ENCODE peak calls at places on chromosome X, in four cellular contexts. H is sigmoid colon, N is right lobe of liver, P is neuronal stem cell. I is an unnamed sample.

GRCh38 chrX:68723491-68724155 is 76.2 kb downstream of the STARD8 start:
- DNase-seq in H (peak; percentile 60), N (no peak), P (no peak), I (no peak)

GRCh38 chrX:3124041-3124440 is 82.8 kb downstream of the ARSF start:
- DNase-seq in H (no peak), N (no peak), P (no peak), I (no peak)

GRCh38 chrX:115571712-115572111 is 10.7 kb downstream of the PLS3 start:
- DNase-seq in H (no peak), N (no peak), P (no peak), I (no peak)

GRCh38 chrX:119505945-119506344 is 37.7 kb downstream of the SLC25A5 start:
- DNase-seq in H (peak; percentile 5), N (no peak), P (no peak), I (no peak)

GRCh38 chrX:57138674-57139073 is 1.5 kb upstream of the SPIN2A start:
- DNase-seq in H (no peak), N (no peak), P (no peak), I (no peak)

GRCh38 chrX:115344885-115345653 is 55.6 kb downstream of the LUZP4 start:
- DNase-seq in H (peak; percentile 96), N (peak; percentile 89), P (peak; percentile 18), I (peak; percentile 74)

GRCh38 chrX:126489141-126489540 is 63.5 kb downstream of the DCAF12L1 start:
- DNase-seq in H (no peak), N (no peak), P (no peak), I (no peak)

GRCh38 chrX:152632445-152633097 is 5.1 kb upstream of the GABRQ start:
- DNase-seq in H (no peak), N (no peak), P (peak; percentile 31), I (peak; percentile 72)

GRCh38 chrX:149881081-149881711 is at the start of gene MAGEA8:
- DNase-seq in H (no peak), N (no peak), P (no peak), I (peak; percentile 14)

GRCh38 chrX:123834116-123834515 is 25.7 kb upstream of the XIAP start:
- DNase-seq in H (no peak), N (no peak), P (no peak), I (no peak)

GRCh38 chrX:119529355-119530276 is 35.6 kb downstream of the STEEP1 start:
- DNase-seq in H (no peak), N (no peak), P (no peak), I (no peak)

GRCh38 chrX:131216828-131217227 is 72.3 kb downstream of the IGSF1 start:
- DNase-seq in H (no peak), N (no peak), P (no peak), I (no peak)

GRCh38 chrX:134537179-134537945 is 77.4 kb downstream of the HPRT1 start:
- DNase-seq in H (no peak), N (no peak), P (no peak), I (no peak)

GRCh38 chrX:41607264-41607832 is 81.4 kb upstream of the GPR34 start:
- DNase-seq in H (no peak), N (no peak), P (no peak), I (no peak)

GRCh38 chrX:28847423-28847822 is 260.2 kb downstream of the IL1RAPL1 start:
- DNase-seq in H (peak; percentile 64), N (no peak), P (no peak), I (no peak)

GRCh38 chrX:11423362-11423818 is 130.2 kb downstream of the AMELX start:
- DNase-seq in H (no peak), N (no peak), P (no peak), I (no peak)

GRCh38 chrX:100358766-100359165 is 51.3 kb downstream of the PCDH19 start:
- DNase-seq in H (no peak), N (no peak), P (no peak), I (no peak)

GRCh38 chrX:41027388-41027787 is 57.9 kb upstream of the USP9X start:
- DNase-seq in H (no peak), N (no peak), P (no peak), I (no peak)

GRCh38 chrX:110442631-110443030 is 84.0 kb downstream of the RTL9 start:
- DNase-seq in H (no peak), N (no peak), P (no peak), I (peak; percentile 32)

GRCh38 chrX:53595266-53595810 is 91.2 kb downstream of the HUWE1 start:
- DNase-seq in H (no peak), N (no peak), P (no peak), I (no peak)

GRCh38 chrX:9144643-9145290 is 110.8 kb upstream of the FAM9B start:
- DNase-seq in H (no peak), N (no peak), P (no peak), I (no peak)

GRCh38 chrX:153924149-153924861 is 1.8 kb downstream of the ARHGAP4 start:
- DNase-seq in H (no peak), N (no peak), P (no peak), I (peak; percentile 67)

GRCh38 chrX:46649421-46650260 is 76.1 kb downstream of the CHST7 start:
- DNase-seq in H (peak; percentile 75), N (no peak), P (no peak), I (peak; percentile 27)

GRCh38 chrX:109931677-109932076 is 71.2 kb upstream of the TMEM164 start:
- DNase-seq in H (no peak), N (no peak), P (no peak), I (no peak)

GRCh38 chrX:337331-337831 is 18.8 kb upstream of the GTPBP6 start:
- DNase-seq in H (peak; percentile 57), N (peak; percentile 28), P (no peak), I (no peak)

GRCh38 chrX:34379891-34380290 is 247.8 kb upstream of the FAM47A start:
- DNase-seq in H (no peak), N (no peak), P (no peak), I (no peak)

GRCh38 chrX:17580529-17581155 is 156.7 kb upstream of the SCML1 start:
- DNase-seq in H (peak; percentile 69), N (no peak), P (no peak), I (peak; percentile 38)

GRCh38 chrX:109847257-109848187 is 114.5 kb upstream of the ACSL4 start:
- DNase-seq in H (no peak), N (no peak), P (no peak), I (no peak)

GRCh38 chrX:41518127-41518840 is 71.1 kb downstream of the NYX start:
- DNase-seq in H (no peak), N (no peak), P (no peak), I (no peak)

GRCh38 chrX:124232523-124233201 is 99.8 kb upstream of the TEX13D start:
- DNase-seq in H (no peak), N (no peak), P (no peak), I (no peak)

DNA sequence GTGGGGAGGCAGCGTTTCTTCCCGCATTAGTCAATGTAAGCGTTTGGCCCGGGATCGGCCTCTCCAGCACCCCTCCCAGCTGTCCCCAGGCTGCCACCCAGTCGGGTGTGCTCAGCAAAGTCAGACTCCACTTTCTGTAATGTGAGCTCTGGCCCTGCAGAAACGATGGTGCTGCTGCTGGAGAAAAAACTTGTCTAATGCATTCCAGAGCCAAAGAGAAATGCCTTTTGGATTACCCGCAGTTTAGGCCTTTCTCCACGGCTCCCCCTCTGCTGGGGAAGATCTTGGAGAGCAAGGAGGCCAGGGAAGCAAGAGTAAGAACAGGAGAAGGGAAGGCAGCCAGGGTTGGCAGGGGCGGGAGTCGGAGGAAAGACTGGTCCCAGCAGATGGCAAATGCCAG is 55.2 kb downstream of the ELF4 start:
- DNase-seq in H (no peak), N (no peak), P (no peak), I (no peak)
- H3K27ac ChIP-seq in H (peak overlapping the region; percentile 49), N (no peak overlapping the region), P (no peak overlapping the region), I (no peak overlapping the region)

GRCh38 chrX:30308263-30309138 is 689 bp downstream of the NR0B1 start:
- DNase-seq in H (no peak), N (no peak), P (peak; percentile 9), I (peak; percentile 33)
- H3K4me3 ChIP-seq in H (no peak overlapping the region), N (no peak overlapping the region), P (no peak overlapping the region), I (peak overlapping the region; percentile 64)

GRCh38 chrX:120752431-120753128 is 122.7 kb upstream of the C1GALT1C1 start:
- DNase-seq in H (no peak), N (no peak), P (no peak), I (no peak)

GRCh38 chrX:120750381-120750780 is 120.5 kb upstream of the C1GALT1C1 start:
- DNase-seq in H (no peak), N (no peak), P (no peak), I (no peak)

GRCh38 chrX:120749141-120749846 is 119.4 kb upstream of the C1GALT1C1 start:
- DNase-seq in H (no peak), N (no peak), P (no peak), I (no peak)

GRCh38 chrX:120753413-120754251 is 122.0 kb downstream of the CT47B1 start:
- DNase-seq in H (no peak), N (no peak), P (no peak), I (no peak)

GRCh38 chrX:120751683-120752082 is 121.8 kb upstream of the C1GALT1C1 start:
- DNase-seq in H (no peak), N (no peak), P (no peak), I (no peak)
- H3K27ac ChIP-seq in H (no peak overlapping the region), N (no peak overlapping the region), P (no peak overlapping the region), I (no peak overlapping the region)

GRCh38 chrX:71096702-71097032 is 1.0 kb downstream of the FOXO4 start:
- DNase-seq in H (no peak), N (no peak), P (no peak), I (no peak)

GRCh38 chrX:71099736-71100135 is 4.1 kb downstream of the FOXO4 start:
- DNase-seq in H (no peak), N (no peak), P (no peak), I (no peak)

GRCh38 chrX:71100581-71101505 is 5.2 kb downstream of the FOXO4 start:
- DNase-seq in H (no peak), N (no peak), P (no peak), I (no peak)

GRCh38 chrX:71098302-71098701 is 2.7 kb downstream of the FOXO4 start:
- DNase-seq in H (peak; percentile 77), N (no peak), P (no peak), I (peak; percentile 83)

GRCh38 chrX:71098951-71099506 is 3.4 kb downstream of the FOXO4 start:
- DNase-seq in H (no peak), N (no peak), P (no peak), I (no peak)
- H3K4me3 ChIP-seq in H (no peak overlapping the region), N (no peak overlapping the region), P (no peak overlapping the region), I (no peak overlapping the region)